ENCODE peak calls at places on chromosomes 16 and 17, in four cellular contexts. One of them, this sample, is unnamed.

GRCh38 chr16:30351586-30352419 is 3.3 kb downstream of the CD2BP2 start:
- DNase-seq in NCI-H446: peak
- DNase-seq in mesenchymal stem cell: no peak
- DNase-seq in stimulated activated CD4-positive, alpha-beta T cell treated with anti-CD3 and anti-CD28 coated beads, Interleukin-1b, Interleukin-23, amount 100 ng/mL, for 1 hour: no peak
- DNase-seq in this sample: peak

GRCh38 chr17:17570798-17571716 is 20.5 kb downstream of the PEMT start:
- DNase-seq in NCI-H446: no peak
- DNase-seq in mesenchymal stem cell: no peak
- DNase-seq in stimulated activated CD4-positive, alpha-beta T cell treated with anti-CD3 and anti-CD28 coated beads, Interleukin-1b, Interleukin-23, amount 100 ng/mL, for 1 hour: no peak
- DNase-seq in this sample: no peak

GRCh38 chr16:84754353-84754856 is 54.6 kb downstream of the USP10 start:
- DNase-seq in NCI-H446: peak
- DNase-seq in mesenchymal stem cell: peak
- DNase-seq in stimulated activated CD4-positive, alpha-beta T cell treated with anti-CD3 and anti-CD28 coated beads, Interleukin-1b, Interleukin-23, amount 100 ng/mL, for 1 hour: no peak
- DNase-seq in this sample: peak

GRCh38 chr16:389317-389716 is 7.5 kb upstream of the PGAP6 start:
- DNase-seq in NCI-H446: no peak
- DNase-seq in mesenchymal stem cell: no peak
- DNase-seq in stimulated activated CD4-positive, alpha-beta T cell treated with anti-CD3 and anti-CD28 coated beads, Interleukin-1b, Interleukin-23, amount 100 ng/mL, for 1 hour: no peak
- DNase-seq in this sample: no peak

GRCh38 chr17:27532269-27533067 is 76.2 kb downstream of the KSR1 start:
- DNase-seq in NCI-H446: no peak
- DNase-seq in mesenchymal stem cell: peak
- DNase-seq in stimulated activated CD4-positive, alpha-beta T cell treated with anti-CD3 and anti-CD28 coated beads, Interleukin-1b, Interleukin-23, amount 100 ng/mL, for 1 hour: no peak
- DNase-seq in this sample: no peak

GRCh38 chr16:48862087-48862532 is 252.1 kb upstream of the N4BP1 start:
- DNase-seq in NCI-H446: no peak
- DNase-seq in mesenchymal stem cell: peak
- DNase-seq in stimulated activated CD4-positive, alpha-beta T cell treated with anti-CD3 and anti-CD28 coated beads, Interleukin-1b, Interleukin-23, amount 100 ng/mL, for 1 hour: no peak
- DNase-seq in this sample: no peak

GRCh38 chr17:57442401-57442823 is 186.1 kb downstream of the MSI2 start:
- DNase-seq in NCI-H446: no peak
- DNase-seq in mesenchymal stem cell: peak
- DNase-seq in stimulated activated CD4-positive, alpha-beta T cell treated with anti-CD3 and anti-CD28 coated beads, Interleukin-1b, Interleukin-23, amount 100 ng/mL, for 1 hour: no peak
- DNase-seq in this sample: no peak

GRCh38 chr17:79126139-79126538 is 51.5 kb downstream of the ENGASE start:
- DNase-seq in NCI-H446: no peak
- DNase-seq in mesenchymal stem cell: no peak
- DNase-seq in stimulated activated CD4-positive, alpha-beta T cell treated with anti-CD3 and anti-CD28 coated beads, Interleukin-1b, Interleukin-23, amount 100 ng/mL, for 1 hour: no peak
- DNase-seq in this sample: no peak

GRCh38 chr17:16923904-16924700 is 47.8 kb downstream of the TNFRSF13B start:
- DNase-seq in NCI-H446: no peak
- DNase-seq in mesenchymal stem cell: no peak
- DNase-seq in stimulated activated CD4-positive, alpha-beta T cell treated with anti-CD3 and anti-CD28 coated beads, Interleukin-1b, Interleukin-23, amount 100 ng/mL, for 1 hour: no peak
- DNase-seq in this sample: no peak

GRCh38 chr16:83176802-83177201 is 550.0 kb downstream of the CDH13 start:
- DNase-seq in NCI-H446: no peak
- DNase-seq in mesenchymal stem cell: no peak
- DNase-seq in stimulated activated CD4-positive, alpha-beta T cell treated with anti-CD3 and anti-CD28 coated beads, Interleukin-1b, Interleukin-23, amount 100 ng/mL, for 1 hour: no peak
- DNase-seq in this sample: no peak

GRCh38 chr16:27429330-27429871 is 27.4 kb downstream of the IL21R start:
- DNase-seq in NCI-H446: no peak
- DNase-seq in mesenchymal stem cell: no peak
- DNase-seq in stimulated activated CD4-positive, alpha-beta T cell treated with anti-CD3 and anti-CD28 coated beads, Interleukin-1b, Interleukin-23, amount 100 ng/mL, for 1 hour: no peak
- DNase-seq in this sample: no peak

GRCh38 chr17:81422776-81423697 is 27.8 kb downstream of the BAHCC1 start:
- DNase-seq in NCI-H446: peak
- DNase-seq in mesenchymal stem cell: peak
- DNase-seq in stimulated activated CD4-positive, alpha-beta T cell treated with anti-CD3 and anti-CD28 coated beads, Interleukin-1b, Interleukin-23, amount 100 ng/mL, for 1 hour: no peak
- DNase-seq in this sample: no peak